ENCODE peak calls at places on chromosomes 3 and 15, in nine cellular contexts. One of them, this sample, is unnamed.

GRCh38 chr15:26095710-26096330 is 232.7 kb upstream of the ATP10A start:
- DNase-seq in breast epithelium: no peak
- DNase-seq in cardiac fibroblast: no peak
- DNase-seq in cardiac muscle cell: no peak
- DNase-seq in ovary: no peak
- DNase-seq in tibial nerve: no peak
- DNase-seq in BJ: no peak
- DNase-seq in transverse colon: no peak
- DNase-seq in esophagus squamous epithelium: no peak
- DNase-seq in this sample: no peak

GRCh38 chr15:49622561-49622960 is 1.7 kb downstream of the DTWD1 start:
- DNase-seq in breast epithelium: no peak
- DNase-seq in cardiac fibroblast: peak; percentile 10
- DNase-seq in cardiac muscle cell: peak; percentile 58
- DNase-seq in ovary: no peak
- DNase-seq in tibial nerve: no peak
- DNase-seq in BJ: no peak
- DNase-seq in transverse colon: no peak
- DNase-seq in esophagus squamous epithelium: no peak
- DNase-seq in this sample: no peak

GRCh38 chr15:101210466-101210865 is 41.4 kb downstream of the CHSY1 start:
- DNase-seq in breast epithelium: no peak
- DNase-seq in cardiac fibroblast: peak; percentile 27
- DNase-seq in cardiac muscle cell: no peak
- DNase-seq in ovary: no peak
- DNase-seq in tibial nerve: no peak
- DNase-seq in BJ: no peak
- DNase-seq in transverse colon: no peak
- DNase-seq in esophagus squamous epithelium: no peak
- DNase-seq in this sample: no peak

GRCh38 chr15:79169531-79170123 is 79.0 kb upstream of the RASGRF1 start:
- DNase-seq in breast epithelium: no peak
- DNase-seq in cardiac fibroblast: peak; percentile 9
- DNase-seq in cardiac muscle cell: peak; percentile 16
- DNase-seq in ovary: no peak
- DNase-seq in tibial nerve: no peak
- DNase-seq in BJ: no peak
- DNase-seq in transverse colon: no peak
- DNase-seq in esophagus squamous epithelium: no peak
- DNase-seq in this sample: no peak

GRCh38 chr3:71704915-71705314 is 20.3 kb downstream of the EIF4E3 start:
- DNase-seq in breast epithelium: no peak
- DNase-seq in cardiac fibroblast: no peak
- DNase-seq in cardiac muscle cell: no peak
- DNase-seq in ovary: no peak
- DNase-seq in tibial nerve: no peak
- DNase-seq in BJ: no peak
- DNase-seq in transverse colon: no peak
- DNase-seq in esophagus squamous epithelium: no peak
- DNase-seq in this sample: no peak

GRCh38 chr3:157129782-157130137 is 30.2 kb downstream of the CCNL1 start:
- DNase-seq in breast epithelium: peak; percentile 76
- DNase-seq in cardiac fibroblast: peak; percentile 34
- DNase-seq in cardiac muscle cell: peak; percentile 50
- DNase-seq in ovary: no peak
- DNase-seq in tibial nerve: no peak
- DNase-seq in BJ: no peak
- DNase-seq in transverse colon: peak; percentile 63
- DNase-seq in esophagus squamous epithelium: no peak
- DNase-seq in this sample: no peak

GRCh38 chr15:84402856-84403608 is 167.5 kb downstream of the GOLGA6L4 start:
- DNase-seq in breast epithelium: peak; percentile 8
- DNase-seq in cardiac fibroblast: no peak
- DNase-seq in cardiac muscle cell: no peak
- DNase-seq in ovary: peak; percentile 5
- DNase-seq in tibial nerve: no peak
- DNase-seq in BJ: no peak
- DNase-seq in transverse colon: no peak
- DNase-seq in esophagus squamous epithelium: no peak
- DNase-seq in this sample: no peak

GRCh38 chr3:2727566-2728318 is 382.4 kb downstream of the IL5RA start:
- DNase-seq in breast epithelium: no peak
- DNase-seq in cardiac fibroblast: no peak
- DNase-seq in cardiac muscle cell: no peak
- DNase-seq in ovary: no peak
- DNase-seq in tibial nerve: no peak
- DNase-seq in BJ: no peak
- DNase-seq in transverse colon: no peak
- DNase-seq in esophagus squamous epithelium: no peak
- DNase-seq in this sample: no peak

GRCh38 chr3:8733332-8734094 is at the start of gene CAV3:
- DNase-seq in breast epithelium: no peak
- DNase-seq in cardiac fibroblast: no peak
- DNase-seq in cardiac muscle cell: no peak
- DNase-seq in ovary: no peak
- DNase-seq in tibial nerve: no peak
- DNase-seq in BJ: no peak
- DNase-seq in transverse colon: no peak
- DNase-seq in esophagus squamous epithelium: no peak
- DNase-seq in this sample: no peak

GRCh38 chr3:4826237-4827100 is 152.8 kb upstream of the BHLHE40 start:
- DNase-seq in breast epithelium: peak; percentile 26
- DNase-seq in cardiac fibroblast: peak; percentile 39
- DNase-seq in cardiac muscle cell: no peak
- DNase-seq in ovary: no peak
- DNase-seq in tibial nerve: peak; percentile 50
- DNase-seq in BJ: no peak
- DNase-seq in transverse colon: peak; percentile 81
- DNase-seq in esophagus squamous epithelium: peak; percentile 7
- DNase-seq in this sample: peak; percentile 51

GRCh38 chr3:46848271-46849097 is 14.8 kb downstream of the MYL3 start:
- DNase-seq in breast epithelium: no peak
- DNase-seq in cardiac fibroblast: peak; percentile 86
- DNase-seq in cardiac muscle cell: peak; percentile 98
- DNase-seq in ovary: peak; percentile 72
- DNase-seq in tibial nerve: no peak
- DNase-seq in BJ: peak; percentile 27
- DNase-seq in transverse colon: no peak
- DNase-seq in esophagus squamous epithelium: no peak
- DNase-seq in this sample: no peak

GRCh38 chr3:127680146-127680661 is 7.5 kb downstream of the ABTB1 start:
- DNase-seq in breast epithelium: no peak
- DNase-seq in cardiac fibroblast: no peak
- DNase-seq in cardiac muscle cell: no peak
- DNase-seq in ovary: peak; percentile 6
- DNase-seq in tibial nerve: no peak
- DNase-seq in BJ: no peak
- DNase-seq in transverse colon: no peak
- DNase-seq in esophagus squamous epithelium: no peak
- DNase-seq in this sample: no peak

GRCh38 chr15:94075349-94075748 is 156.0 kb upstream of the MCTP2 start:
- DNase-seq in breast epithelium: peak; percentile 19
- DNase-seq in cardiac fibroblast: no peak
- DNase-seq in cardiac muscle cell: peak; percentile 4
- DNase-seq in ovary: peak; percentile 59
- DNase-seq in tibial nerve: peak; percentile 89
- DNase-seq in BJ: no peak
- DNase-seq in transverse colon: peak; percentile 34
- DNase-seq in esophagus squamous epithelium: no peak
- DNase-seq in this sample: no peak

GRCh38 chr15:70096215-70096974 is 1.3 kb downstream of the TLE3 start:
- DNase-seq in breast epithelium: peak; percentile 75
- DNase-seq in cardiac fibroblast: peak; percentile 67
- DNase-seq in cardiac muscle cell: peak; percentile 50
- DNase-seq in ovary: peak; percentile 61
- DNase-seq in tibial nerve: peak; percentile 37
- DNase-seq in BJ: no peak
- DNase-seq in transverse colon: peak; percentile 61
- DNase-seq in esophagus squamous epithelium: no peak
- DNase-seq in this sample: no peak

GRCh38 chr3:101009386-101009785 is 16.2 kb upstream of the ABI3BP start:
- DNase-seq in breast epithelium: no peak
- DNase-seq in cardiac fibroblast: peak; percentile 68
- DNase-seq in cardiac muscle cell: no peak
- DNase-seq in ovary: no peak
- DNase-seq in tibial nerve: no peak
- DNase-seq in BJ: no peak
- DNase-seq in transverse colon: no peak
- DNase-seq in esophagus squamous epithelium: no peak
- DNase-seq in this sample: no peak

GRCh38 chr15:75339531-75340240 is 3.8 kb downstream of the COMMD4 start:
- DNase-seq in breast epithelium: no peak
- DNase-seq in cardiac fibroblast: no peak
- DNase-seq in cardiac muscle cell: no peak
- DNase-seq in ovary: no peak
- DNase-seq in tibial nerve: no peak
- DNase-seq in BJ: no peak
- DNase-seq in transverse colon: no peak
- DNase-seq in esophagus squamous epithelium: no peak
- DNase-seq in this sample: no peak

GRCh38 chr3:151362798-151363197 is 21.8 kb downstream of the P2RY12 start:
- DNase-seq in breast epithelium: no peak
- DNase-seq in cardiac fibroblast: peak; percentile 22
- DNase-seq in cardiac muscle cell: peak; percentile 59
- DNase-seq in ovary: no peak
- DNase-seq in tibial nerve: no peak
- DNase-seq in BJ: no peak
- DNase-seq in transverse colon: no peak
- DNase-seq in esophagus squamous epithelium: no peak
- DNase-seq in this sample: no peak

GRCh38 chr3:143979813-143980212 is 8.2 kb downstream of the DIPK2A start:
- DNase-seq in breast epithelium: no peak
- DNase-seq in cardiac fibroblast: peak; percentile 38
- DNase-seq in cardiac muscle cell: no peak
- DNase-seq in ovary: no peak
- DNase-seq in tibial nerve: no peak
- DNase-seq in BJ: no peak
- DNase-seq in transverse colon: no peak
- DNase-seq in esophagus squamous epithelium: no peak
- DNase-seq in this sample: no peak
- H3K4me3 ChIP-seq in breast epithelium: no peak overlapping the region
- H3K4me3 ChIP-seq in cardiac fibroblast: no peak overlapping the region
- H3K4me3 ChIP-seq in cardiac muscle cell: no peak overlapping the region
- H3K4me3 ChIP-seq in ovary: no peak overlapping the region
- H3K4me3 ChIP-seq in tibial nerve: no peak overlapping the region
- H3K4me3 ChIP-seq in BJ: no peak overlapping the region
- H3K4me3 ChIP-seq in transverse colon: no peak overlapping the region
- H3K4me3 ChIP-seq in esophagus squamous epithelium: no peak overlapping the region
- H3K4me3 ChIP-seq in this sample: peak overlapping the region; percentile 18

GRCh38 chr3:66486187-66486586 is 14.6 kb downstream of the LRIG1 start:
- DNase-seq in breast epithelium: no peak
- DNase-seq in cardiac fibroblast: no peak
- DNase-seq in cardiac muscle cell: no peak
- DNase-seq in ovary: no peak
- DNase-seq in tibial nerve: no peak
- DNase-seq in BJ: no peak
- DNase-seq in transverse colon: no peak
- DNase-seq in esophagus squamous epithelium: no peak
- DNase-seq in this sample: no peak
- H3K4me3 ChIP-seq in breast epithelium: no peak overlapping the region
- H3K4me3 ChIP-seq in cardiac fibroblast: no peak overlapping the region
- H3K4me3 ChIP-seq in cardiac muscle cell: no peak overlapping the region
- H3K4me3 ChIP-seq in ovary: no peak overlapping the region
- H3K4me3 ChIP-seq in tibial nerve: no peak overlapping the region
- H3K4me3 ChIP-seq in BJ: no peak overlapping the region
- H3K4me3 ChIP-seq in transverse colon: no peak overlapping the region
- H3K4me3 ChIP-seq in esophagus squamous epithelium: peak overlapping the region; percentile 31
- H3K4me3 ChIP-seq in this sample: peak overlapping the region; percentile 34

DNA sequence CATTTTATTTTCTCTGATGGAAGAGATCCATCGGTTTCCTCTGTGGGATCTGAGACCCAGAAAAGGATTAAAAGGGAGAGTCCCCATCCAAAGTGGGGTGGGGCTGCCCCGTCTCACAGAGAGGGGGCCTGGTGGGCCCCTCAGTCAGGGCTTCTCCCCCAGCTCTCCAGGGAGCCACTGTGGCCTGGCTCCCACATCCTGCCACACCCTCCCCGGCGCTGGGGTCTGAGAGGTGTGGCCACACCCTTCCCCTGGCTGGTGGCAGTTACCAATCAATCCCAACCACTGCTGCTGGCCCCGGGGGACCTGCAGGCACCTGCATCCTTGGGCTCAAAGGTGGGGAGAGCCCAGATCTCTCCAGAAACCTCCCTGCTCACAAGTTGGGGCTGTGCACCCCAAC is 161.8 kb upstream of the IQSEC1 start:
- DNase-seq in breast epithelium: no peak
- DNase-seq in cardiac fibroblast: no peak
- DNase-seq in cardiac muscle cell: no peak
- DNase-seq in ovary: no peak
- DNase-seq in tibial nerve: no peak
- DNase-seq in BJ: no peak
- DNase-seq in transverse colon: no peak
- DNase-seq in esophagus squamous epithelium: no peak
- DNase-seq in this sample: no peak
- H3K4me3 ChIP-seq in breast epithelium: no peak overlapping the region
- H3K4me3 ChIP-seq in cardiac fibroblast: no peak overlapping the region
- H3K4me3 ChIP-seq in cardiac muscle cell: no peak overlapping the region
- H3K4me3 ChIP-seq in ovary: no peak overlapping the region
- H3K4me3 ChIP-seq in tibial nerve: no peak overlapping the region
- H3K4me3 ChIP-seq in BJ: no peak overlapping the region
- H3K4me3 ChIP-seq in transverse colon: no peak overlapping the region
- H3K4me3 ChIP-seq in esophagus squamous epithelium: no peak overlapping the region
- H3K4me3 ChIP-seq in this sample: no peak overlapping the region

GRCh38 chr3:180871901-180872300 is 40.6 kb upstream of the FXR1 start:
- DNase-seq in breast epithelium: no peak
- DNase-seq in cardiac fibroblast: peak; percentile 46
- DNase-seq in cardiac muscle cell: peak; percentile 64
- DNase-seq in ovary: no peak
- DNase-seq in tibial nerve: no peak
- DNase-seq in BJ: no peak
- DNase-seq in transverse colon: no peak
- DNase-seq in esophagus squamous epithelium: no peak
- DNase-seq in this sample: peak; percentile 19

GRCh38 chr3:180875071-180875698 is 37.3 kb upstream of the FXR1 start:
- DNase-seq in breast epithelium: no peak
- DNase-seq in cardiac fibroblast: no peak
- DNase-seq in cardiac muscle cell: no peak
- DNase-seq in ovary: no peak
- DNase-seq in tibial nerve: no peak
- DNase-seq in BJ: no peak
- DNase-seq in transverse colon: no peak
- DNase-seq in esophagus squamous epithelium: no peak
- DNase-seq in this sample: no peak

DNA sequence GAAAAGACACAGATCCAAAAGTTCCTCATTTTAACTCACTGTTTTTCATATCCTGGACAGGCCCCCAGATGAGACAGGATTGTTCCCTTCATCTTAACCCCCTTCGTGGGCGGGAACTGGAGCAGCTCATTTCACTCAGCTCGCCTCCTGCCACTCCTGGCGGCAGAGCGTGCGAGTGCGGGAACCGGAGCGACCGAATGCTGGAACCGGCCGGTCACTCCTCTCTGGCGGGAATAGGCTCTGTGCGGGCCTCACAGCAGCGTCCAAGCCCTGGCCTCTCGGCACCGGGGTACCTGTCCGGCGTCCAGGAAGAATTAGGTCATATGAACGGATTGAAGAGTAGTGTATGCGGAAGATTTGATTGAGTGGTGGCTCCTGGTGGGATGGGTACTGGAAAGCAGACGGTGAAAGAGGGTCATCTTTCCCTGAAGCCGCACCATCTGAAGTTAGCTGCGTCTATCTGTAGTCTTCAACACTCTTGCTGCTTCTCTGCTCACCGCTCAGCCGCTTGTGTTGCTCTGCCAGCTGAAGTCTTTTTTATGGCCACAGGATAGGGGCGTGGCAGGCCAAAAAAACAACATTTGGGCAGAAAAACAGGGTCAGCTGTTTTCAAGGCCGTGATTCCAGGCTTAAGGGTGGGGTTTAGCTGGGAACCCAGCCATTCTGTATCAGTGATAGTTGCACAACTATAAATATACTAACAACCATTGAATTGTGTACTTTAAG is 42.3 kb upstream of the FXR1 start:
- DNase-seq in breast epithelium: no peak
- DNase-seq in cardiac fibroblast: peak; percentile 10
- DNase-seq in cardiac muscle cell: peak; percentile 47
- DNase-seq in ovary: peak; percentile 72
- DNase-seq in tibial nerve: peak; percentile 30
- DNase-seq in BJ: no peak
- DNase-seq in transverse colon: peak; percentile 9
- DNase-seq in esophagus squamous epithelium: no peak
- DNase-seq in this sample: no peak
- H3K4me3 ChIP-seq in breast epithelium: peak overlapping the region; percentile 70
- H3K4me3 ChIP-seq in cardiac fibroblast: peak overlapping the region; percentile 48
- H3K4me3 ChIP-seq in cardiac muscle cell: no peak overlapping the region
- H3K4me3 ChIP-seq in ovary: peak overlapping the region; percentile 44
- H3K4me3 ChIP-seq in tibial nerve: peak overlapping the region; percentile 29
- H3K4me3 ChIP-seq in BJ: no peak overlapping the region
- H3K4me3 ChIP-seq in transverse colon: no peak overlapping the region
- H3K4me3 ChIP-seq in esophagus squamous epithelium: peak overlapping the region; percentile 63
- H3K4me3 ChIP-seq in this sample: peak overlapping the region; percentile 67

This sample was measured in thoracic aorta.